ENCODE peak calls at places on chromosomes 11 and 22, in ten cellular contexts. One of them, this sample, is unnamed.

GRCh38 chr22:41661088-41661487 is 27.6 kb downstream of the SNU13 start:
- DNase-seq in endothelial cell of umbilical vein: no peak
- DNase-seq in neuronal stem cell: no peak
- DNase-seq in SJSA1: no peak
- DNase-seq in naive thymus-derived CD4-positive, alpha-beta T cell: no peak
- DNase-seq in pancreas: peak; percentile 6
- DNase-seq in tibial nerve: no peak
- DNase-seq in CD8-positive, alpha-beta T cell: no peak
- DNase-seq in neural progenitor cell: no peak
- DNase-seq in sigmoid colon: no peak
- DNase-seq in this sample: no peak

GRCh38 chr11:2375964-2376551 is 1.1 kb upstream of the CD81 start:
- DNase-seq in sigmoid colon: no peak
- DNase-seq in neuronal stem cell: no peak
- DNase-seq in CD8-positive, alpha-beta T cell: no peak
- DNase-seq in naive thymus-derived CD4-positive, alpha-beta T cell: no peak
- DNase-seq in neural progenitor cell: no peak
- DNase-seq in pancreas: no peak
- DNase-seq in tibial nerve: no peak
- DNase-seq in SJSA1: no peak
- DNase-seq in endothelial cell of umbilical vein: no peak
- DNase-seq in this sample: no peak

GRCh38 chr11:82826526-82826925 is 73.7 kb downstream of the PRCP start:
- DNase-seq in neural progenitor cell: no peak
- DNase-seq in CD8-positive, alpha-beta T cell: no peak
- DNase-seq in neuronal stem cell: no peak
- DNase-seq in naive thymus-derived CD4-positive, alpha-beta T cell: no peak
- DNase-seq in endothelial cell of umbilical vein: no peak
- DNase-seq in pancreas: no peak
- DNase-seq in tibial nerve: no peak
- DNase-seq in SJSA1: no peak
- DNase-seq in sigmoid colon: no peak
- DNase-seq in this sample: no peak

GRCh38 chr11:113045146-113045545 is 83.9 kb downstream of the NCAM1 start:
- DNase-seq in sigmoid colon: no peak
- DNase-seq in CD8-positive, alpha-beta T cell: no peak
- DNase-seq in endothelial cell of umbilical vein: no peak
- DNase-seq in neural progenitor cell: no peak
- DNase-seq in pancreas: no peak
- DNase-seq in tibial nerve: no peak
- DNase-seq in naive thymus-derived CD4-positive, alpha-beta T cell: no peak
- DNase-seq in SJSA1: no peak
- DNase-seq in neuronal stem cell: no peak
- DNase-seq in this sample: no peak

GRCh38 chr11:108009497-108010360 is 1.0 kb downstream of the CUL5 start:
- DNase-seq in SJSA1: no peak
- DNase-seq in naive thymus-derived CD4-positive, alpha-beta T cell: no peak
- DNase-seq in neural progenitor cell: peak; percentile 69
- DNase-seq in neuronal stem cell: no peak
- DNase-seq in pancreas: no peak
- DNase-seq in tibial nerve: no peak
- DNase-seq in sigmoid colon: no peak
- DNase-seq in endothelial cell of umbilical vein: peak; percentile 37
- DNase-seq in CD8-positive, alpha-beta T cell: no peak
- DNase-seq in this sample: peak; percentile 55

GRCh38 chr11:35247428-35247827 is 108.5 kb downstream of the CD44 start:
- DNase-seq in CD8-positive, alpha-beta T cell: peak; percentile 81
- DNase-seq in sigmoid colon: no peak
- DNase-seq in SJSA1: no peak
- DNase-seq in tibial nerve: no peak
- DNase-seq in neuronal stem cell: no peak
- DNase-seq in naive thymus-derived CD4-positive, alpha-beta T cell: peak; percentile 88
- DNase-seq in neural progenitor cell: no peak
- DNase-seq in endothelial cell of umbilical vein: no peak
- DNase-seq in pancreas: no peak
- DNase-seq in this sample: no peak

GRCh38 chr11:21727102-21727501 is 465.8 kb upstream of the ANO5 start:
- DNase-seq in neural progenitor cell: no peak
- DNase-seq in naive thymus-derived CD4-positive, alpha-beta T cell: no peak
- DNase-seq in pancreas: no peak
- DNase-seq in tibial nerve: no peak
- DNase-seq in neuronal stem cell: no peak
- DNase-seq in SJSA1: no peak
- DNase-seq in sigmoid colon: no peak
- DNase-seq in endothelial cell of umbilical vein: no peak
- DNase-seq in CD8-positive, alpha-beta T cell: no peak
- DNase-seq in this sample: no peak

GRCh38 chr22:50180727-50181521 is 4.8 kb upstream of the TRABD start:
- DNase-seq in neural progenitor cell: no peak
- DNase-seq in CD8-positive, alpha-beta T cell: no peak
- DNase-seq in pancreas: peak; percentile 50
- DNase-seq in tibial nerve: no peak
- DNase-seq in neuronal stem cell: no peak
- DNase-seq in naive thymus-derived CD4-positive, alpha-beta T cell: no peak
- DNase-seq in endothelial cell of umbilical vein: no peak
- DNase-seq in SJSA1: no peak
- DNase-seq in sigmoid colon: peak; percentile 58
- DNase-seq in this sample: no peak

GRCh38 chr11:45899448-45900174 is 7.5 kb downstream of the FREY1 start:
- DNase-seq in neuronal stem cell: peak; percentile 94
- DNase-seq in sigmoid colon: peak; percentile 94
- DNase-seq in tibial nerve: peak; percentile 78
- DNase-seq in neural progenitor cell: peak; percentile 97
- DNase-seq in pancreas: peak; percentile 90
- DNase-seq in SJSA1: peak; percentile 67
- DNase-seq in endothelial cell of umbilical vein: peak; percentile 70
- DNase-seq in CD8-positive, alpha-beta T cell: peak; percentile 59
- DNase-seq in naive thymus-derived CD4-positive, alpha-beta T cell: no peak
- DNase-seq in this sample: peak; percentile 92

GRCh38 chr11:19774817-19775600 is 62.4 kb downstream of the NAV2 start:
- DNase-seq in pancreas: no peak
- DNase-seq in neural progenitor cell: no peak
- DNase-seq in sigmoid colon: no peak
- DNase-seq in naive thymus-derived CD4-positive, alpha-beta T cell: no peak
- DNase-seq in CD8-positive, alpha-beta T cell: no peak
- DNase-seq in tibial nerve: no peak
- DNase-seq in neuronal stem cell: no peak
- DNase-seq in SJSA1: no peak
- DNase-seq in endothelial cell of umbilical vein: no peak
- DNase-seq in this sample: no peak

GRCh38 chr22:25869771-25870170 is 127.8 kb downstream of the MYO18B start:
- DNase-seq in naive thymus-derived CD4-positive, alpha-beta T cell: no peak
- DNase-seq in tibial nerve: no peak
- DNase-seq in pancreas: no peak
- DNase-seq in neural progenitor cell: no peak
- DNase-seq in CD8-positive, alpha-beta T cell: no peak
- DNase-seq in endothelial cell of umbilical vein: no peak
- DNase-seq in neuronal stem cell: no peak
- DNase-seq in SJSA1: no peak
- DNase-seq in sigmoid colon: no peak
- DNase-seq in this sample: no peak

GRCh38 chr11:92383430-92383829 is 158.8 kb downstream of the FAT3 start:
- DNase-seq in SJSA1: peak; percentile 7
- DNase-seq in neural progenitor cell: no peak
- DNase-seq in tibial nerve: no peak
- DNase-seq in endothelial cell of umbilical vein: no peak
- DNase-seq in naive thymus-derived CD4-positive, alpha-beta T cell: no peak
- DNase-seq in pancreas: no peak
- DNase-seq in sigmoid colon: no peak
- DNase-seq in CD8-positive, alpha-beta T cell: no peak
- DNase-seq in neuronal stem cell: no peak
- DNase-seq in this sample: peak; percentile 7

GRCh38 chr11:114964676-114965214 is 286.4 kb downstream of the NXPE2 start:
- DNase-seq in SJSA1: no peak
- DNase-seq in pancreas: no peak
- DNase-seq in sigmoid colon: no peak
- DNase-seq in neural progenitor cell: no peak
- DNase-seq in endothelial cell of umbilical vein: no peak
- DNase-seq in neuronal stem cell: no peak
- DNase-seq in CD8-positive, alpha-beta T cell: no peak
- DNase-seq in naive thymus-derived CD4-positive, alpha-beta T cell: no peak
- DNase-seq in tibial nerve: no peak
- DNase-seq in this sample: no peak

GRCh38 chr11:64632654-64633053 is 41.6 kb downstream of the SLC22A12 start:
- DNase-seq in SJSA1: no peak
- DNase-seq in pancreas: no peak
- DNase-seq in neuronal stem cell: no peak
- DNase-seq in tibial nerve: no peak
- DNase-seq in neural progenitor cell: no peak
- DNase-seq in naive thymus-derived CD4-positive, alpha-beta T cell: no peak
- DNase-seq in endothelial cell of umbilical vein: no peak
- DNase-seq in sigmoid colon: no peak
- DNase-seq in CD8-positive, alpha-beta T cell: no peak
- DNase-seq in this sample: no peak

GRCh38 chr22:24580276-24580675 is 12.6 kb downstream of the LRRC75B start:
- DNase-seq in pancreas: no peak
- DNase-seq in CD8-positive, alpha-beta T cell: no peak
- DNase-seq in endothelial cell of umbilical vein: no peak
- DNase-seq in neuronal stem cell: no peak
- DNase-seq in tibial nerve: no peak
- DNase-seq in sigmoid colon: no peak
- DNase-seq in SJSA1: no peak
- DNase-seq in naive thymus-derived CD4-positive, alpha-beta T cell: no peak
- DNase-seq in neural progenitor cell: no peak
- DNase-seq in this sample: peak; percentile 80

GRCh38 chr11:118439656-118440055 is 3.4 kb downstream of the KMT2A start:
- DNase-seq in neural progenitor cell: no peak
- DNase-seq in sigmoid colon: no peak
- DNase-seq in naive thymus-derived CD4-positive, alpha-beta T cell: no peak
- DNase-seq in neuronal stem cell: no peak
- DNase-seq in endothelial cell of umbilical vein: no peak
- DNase-seq in pancreas: no peak
- DNase-seq in tibial nerve: no peak
- DNase-seq in CD8-positive, alpha-beta T cell: no peak
- DNase-seq in SJSA1: no peak
- DNase-seq in this sample: no peak
- H3K4me3 ChIP-seq in neural progenitor cell: peak overlapping the region; percentile 99
- H3K4me3 ChIP-seq in sigmoid colon: no peak overlapping the region
- H3K4me3 ChIP-seq in naive thymus-derived CD4-positive, alpha-beta T cell: no peak overlapping the region
- H3K4me3 ChIP-seq in neuronal stem cell: no peak overlapping the region
- H3K4me3 ChIP-seq in endothelial cell of umbilical vein: no peak overlapping the region
- H3K4me3 ChIP-seq in pancreas: no peak overlapping the region
- H3K4me3 ChIP-seq in tibial nerve: no peak overlapping the region
- H3K4me3 ChIP-seq in CD8-positive, alpha-beta T cell: no peak overlapping the region
- H3K4me3 ChIP-seq in SJSA1: no peak overlapping the region
- H3K4me3 ChIP-seq in this sample: peak overlapping the region; percentile 87

GRCh38 chr11:4098026-4098621 is 3.5 kb downstream of the RRM1 start:
- DNase-seq in endothelial cell of umbilical vein: no peak
- DNase-seq in neuronal stem cell: no peak
- DNase-seq in CD8-positive, alpha-beta T cell: no peak
- DNase-seq in SJSA1: no peak
- DNase-seq in pancreas: no peak
- DNase-seq in naive thymus-derived CD4-positive, alpha-beta T cell: no peak
- DNase-seq in sigmoid colon: no peak
- DNase-seq in tibial nerve: no peak
- DNase-seq in neural progenitor cell: no peak
- DNase-seq in this sample: no peak

GRCh38 chr11:4103269-4103668 is 8.7 kb downstream of the RRM1 start:
- DNase-seq in endothelial cell of umbilical vein: no peak
- DNase-seq in sigmoid colon: no peak
- DNase-seq in CD8-positive, alpha-beta T cell: no peak
- DNase-seq in pancreas: no peak
- DNase-seq in SJSA1: no peak
- DNase-seq in tibial nerve: no peak
- DNase-seq in neural progenitor cell: no peak
- DNase-seq in naive thymus-derived CD4-positive, alpha-beta T cell: no peak
- DNase-seq in neuronal stem cell: no peak
- DNase-seq in this sample: no peak

GRCh38 chr11:4105916-4106315 is 11.3 kb downstream of the RRM1 start:
- DNase-seq in tibial nerve: no peak
- DNase-seq in neuronal stem cell: no peak
- DNase-seq in CD8-positive, alpha-beta T cell: no peak
- DNase-seq in sigmoid colon: no peak
- DNase-seq in neural progenitor cell: no peak
- DNase-seq in pancreas: no peak
- DNase-seq in SJSA1: no peak
- DNase-seq in endothelial cell of umbilical vein: no peak
- DNase-seq in naive thymus-derived CD4-positive, alpha-beta T cell: no peak
- DNase-seq in this sample: no peak

GRCh38 chr11:4102711-4103110 is 8.1 kb downstream of the RRM1 start:
- DNase-seq in sigmoid colon: no peak
- DNase-seq in endothelial cell of umbilical vein: no peak
- DNase-seq in naive thymus-derived CD4-positive, alpha-beta T cell: no peak
- DNase-seq in neuronal stem cell: no peak
- DNase-seq in CD8-positive, alpha-beta T cell: no peak
- DNase-seq in tibial nerve: no peak
- DNase-seq in neural progenitor cell: no peak
- DNase-seq in SJSA1: no peak
- DNase-seq in pancreas: no peak
- DNase-seq in this sample: no peak
- H3K36me3 ChIP-seq in sigmoid colon: no peaks in the 10 kb centered on the region
- H3K36me3 ChIP-seq in endothelial cell of umbilical vein: peaks cover 6% of the 10 kb centered on the region
- H3K36me3 ChIP-seq in naive thymus-derived CD4-positive, alpha-beta T cell: peaks cover 34% of the 10 kb centered on the region
- H3K36me3 ChIP-seq in neuronal stem cell: peaks cover 96% of the 10 kb centered on the region
- H3K36me3 ChIP-seq in CD8-positive, alpha-beta T cell: peaks cover 13% of the 10 kb centered on the region
- H3K36me3 ChIP-seq in tibial nerve: no peaks in the 10 kb centered on the region
- H3K36me3 ChIP-seq in neural progenitor cell: peaks cover 18% of the 10 kb centered on the region
- H3K36me3 ChIP-seq in SJSA1: peaks cover 80% of the 10 kb centered on the region
- H3K36me3 ChIP-seq in pancreas: peaks cover 3% of the 10 kb centered on the region
- H3K36me3 ChIP-seq in this sample: peaks cover 42% of the 10 kb centered on the region

DNA sequence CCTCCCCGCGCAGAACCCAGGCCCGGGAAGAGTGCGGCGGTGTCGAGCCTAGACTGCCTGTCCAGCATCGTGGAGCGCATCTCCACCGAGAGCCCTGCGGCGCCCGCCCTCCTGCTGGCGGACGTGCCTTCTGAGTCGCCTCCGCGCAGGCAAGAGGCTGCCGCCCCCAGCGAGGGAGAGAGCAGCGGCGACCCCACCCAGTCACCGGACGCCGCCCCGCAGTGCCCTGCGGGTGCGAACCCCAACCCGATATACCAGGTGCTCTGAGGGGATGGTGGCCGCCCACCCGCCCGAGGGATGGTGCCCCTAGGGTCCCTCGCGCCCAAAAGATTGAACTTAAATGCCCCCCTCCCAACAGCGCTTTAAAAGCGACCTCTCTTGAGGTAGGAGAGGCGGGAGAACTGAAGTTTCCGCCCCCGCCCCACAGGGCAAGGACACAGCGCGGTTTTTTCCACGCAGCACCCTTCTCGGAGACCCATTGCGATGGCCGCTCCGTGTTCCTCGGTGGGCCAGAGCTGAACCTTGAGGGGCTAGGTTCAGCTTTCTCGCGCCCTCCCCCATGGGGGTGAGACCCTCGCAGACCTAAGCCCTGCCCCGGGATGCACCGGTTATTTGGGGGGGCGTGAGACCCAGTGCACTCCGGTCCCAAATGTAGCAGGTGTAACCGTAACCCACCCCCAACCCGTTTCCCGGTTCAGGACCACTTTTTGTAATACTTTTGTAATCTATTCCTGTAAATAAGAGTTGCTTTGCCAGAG is 2.0 kb downstream of the MYOD1 start:
- DNase-seq in tibial nerve: no peak
- DNase-seq in SJSA1: no peak
- DNase-seq in sigmoid colon: no peak
- DNase-seq in neuronal stem cell: no peak
- DNase-seq in naive thymus-derived CD4-positive, alpha-beta T cell: no peak
- DNase-seq in neural progenitor cell: peak; percentile 57
- DNase-seq in pancreas: no peak
- DNase-seq in endothelial cell of umbilical vein: no peak
- DNase-seq in CD8-positive, alpha-beta T cell: no peak
- DNase-seq in this sample: peak; percentile 18
- H3K4me3 ChIP-seq in tibial nerve: no peak overlapping the region
- H3K4me3 ChIP-seq in SJSA1: no peak overlapping the region
- H3K4me3 ChIP-seq in sigmoid colon: no peak overlapping the region
- H3K4me3 ChIP-seq in neuronal stem cell: no peak overlapping the region
- H3K4me3 ChIP-seq in naive thymus-derived CD4-positive, alpha-beta T cell: no peak overlapping the region
- H3K4me3 ChIP-seq in neural progenitor cell: peak overlapping the region; percentile 42
- H3K4me3 ChIP-seq in pancreas: no peak overlapping the region
- H3K4me3 ChIP-seq in endothelial cell of umbilical vein: no peak overlapping the region
- H3K4me3 ChIP-seq in CD8-positive, alpha-beta T cell: no peak overlapping the region
- H3K4me3 ChIP-seq in this sample: no peak overlapping the region

GRCh38 chr11:109196016-109196415 is 226.0 kb upstream of the C11orf87 start:
- DNase-seq in pancreas: no peak
- DNase-seq in sigmoid colon: no peak
- DNase-seq in naive thymus-derived CD4-positive, alpha-beta T cell: no peak
- DNase-seq in endothelial cell of umbilical vein: no peak
- DNase-seq in neural progenitor cell: no peak
- DNase-seq in neuronal stem cell: no peak
- DNase-seq in SJSA1: no peak
- DNase-seq in CD8-positive, alpha-beta T cell: no peak
- DNase-seq in tibial nerve: no peak
- DNase-seq in this sample: no peak
- H3K36me3 ChIP-seq in pancreas: no peaks in the 10 kb centered on the region
- H3K36me3 ChIP-seq in sigmoid colon: no peaks in the 10 kb centered on the region
- H3K36me3 ChIP-seq in naive thymus-derived CD4-positive, alpha-beta T cell: no peaks in the 10 kb centered on the region
- H3K36me3 ChIP-seq in endothelial cell of umbilical vein: no peaks in the 10 kb centered on the region
- H3K36me3 ChIP-seq in neural progenitor cell: no peaks in the 10 kb centered on the region
- H3K36me3 ChIP-seq in neuronal stem cell: no peaks in the 10 kb centered on the region
- H3K36me3 ChIP-seq in SJSA1: no peaks in the 10 kb centered on the region
- H3K36me3 ChIP-seq in CD8-positive, alpha-beta T cell: no peaks in the 10 kb centered on the region
- H3K36me3 ChIP-seq in tibial nerve: no peaks in the 10 kb centered on the region
- H3K36me3 ChIP-seq in this sample: no peaks in the 10 kb centered on the region